ENCODE peak calls at places on chromosomes 2 and 18, in ten cellular contexts. C is T-cell; N is mesendoderm; F is stimulated activated CD4-positive, alpha-beta T cell treated with anti-CD3 and anti-CD28 coated beads, Interleukin-15, amount 100 ng/mL, for 24 hours; M is AG09319; I is MCF 10A; J is naive thymus-derived CD8-positive, alpha-beta T cell; B is IMR-90; L is NCI-H82; S is HCT116. O is an unnamed sample.

GRCh38 chr2:135904590-135904989 is 28.3 kb upstream of the MCM6 start:
- DNase-seq in C (no peak), F (no peak), M (peak), B (peak), L (no peak), N (peak), I (peak), S (no peak), J (no peak), O (no peak)

GRCh38 chr2:172021955-172022354 is 22.2 kb downstream of the METAP1D start:
- DNase-seq in I (peak), S (no peak), F (no peak), M (peak), C (no peak), N (peak), L (peak), J (no peak), B (peak), O (no peak)

GRCh38 chr2:234425923-234426603 is 70.8 kb downstream of the ARL4C start:
- DNase-seq in S (no peak), M (no peak), L (no peak), F (peak), N (no peak), I (no peak), B (no peak), J (peak), C (peak), O (no peak)

GRCh38 chr2:205646680-205647079 is 35.6 kb upstream of the NRP2 start:
- DNase-seq in M (no peak), F (no peak), L (no peak), I (no peak), S (no peak), N (no peak), J (no peak), B (no peak), C (no peak), O (no peak)

GRCh38 chr18:21914739-21915319 is 174.2 kb downstream of the MIB1 start:
- DNase-seq in S (peak), B (peak), F (no peak), C (no peak), N (peak), J (no peak), M (no peak), L (peak), I (peak), O (no peak)

GRCh38 chr2:64018715-64019082 is 529 bp downstream of the VPS54 start:
- DNase-seq in F (peak), L (peak), J (no peak), S (no peak), I (no peak), B (no peak), M (no peak), N (peak), C (peak), O (no peak)

GRCh38 chr18:3748081-3748480 is 298.1 kb downstream of the TGIF1 start:
- DNase-seq in L (no peak), I (no peak), S (no peak), B (no peak), C (no peak), F (no peak), J (no peak), M (no peak), N (no peak), O (no peak)

GRCh38 chr18:77101410-77102245 is 31.0 kb downstream of the MBP start:
- DNase-seq in L (no peak), C (no peak), S (peak), F (peak), B (peak), N (peak), M (no peak), I (peak), J (no peak), O (peak)

GRCh38 chr2:98806266-98806697 is 75.3 kb upstream of the MGAT4A start:
- DNase-seq in S (no peak), C (no peak), M (no peak), J (no peak), B (no peak), L (no peak), F (no peak), N (no peak), I (peak), O (no peak)

GRCh38 chr18:58525517-58525916 is 103.4 kb downstream of the ALPK2 start:
- DNase-seq in S (no peak), F (peak), J (no peak), M (no peak), L (no peak), N (no peak), C (no peak), I (no peak), B (peak), O (no peak)

GRCh38 chr2:60530660-60531276 is 22.7 kb downstream of the BCL11A start:
- DNase-seq in I (peak), J (no peak), F (no peak), L (peak), S (no peak), B (no peak), M (no peak), C (no peak), N (peak), O (no peak)

GRCh38 chr2:183759033-183759432 is 634.8 kb downstream of the NUP35 start:
- DNase-seq in J (no peak), I (no peak), B (no peak), N (no peak), M (no peak), L (no peak), C (no peak), S (no peak), F (no peak), O (no peak)

GRCh38 chr2:209809256-209809655 is 37.6 kb downstream of the UNC80 start:
- DNase-seq in F (no peak), C (no peak), J (no peak), B (no peak), M (no peak), S (no peak), L (no peak), N (no peak), I (no peak), O (no peak)

GRCh38 chr18:73669299-73669698 is 478.3 kb downstream of the FBXO15 start:
- DNase-seq in F (no peak), B (peak), M (peak), C (no peak), N (no peak), S (no peak), J (no peak), I (peak), L (peak), O (no peak)

GRCh38 chr2:82199493-82199852 is 1894.9 kb upstream of the LRRTM1 start:
- DNase-seq in I (no peak), L (no peak), C (no peak), S (no peak), M (no peak), F (no peak), N (peak), J (no peak), B (no peak), O (no peak)

GRCh38 chr2:145422576-145422975 is 902.7 kb upstream of the ZEB2 start:
- DNase-seq in B (no peak), M (no peak), C (no peak), S (no peak), J (no peak), N (no peak), I (no peak), F (no peak), L (no peak), O (no peak)

GRCh38 chr2:100416939-100417744 is at the start of gene CHST10:
- DNase-seq in S (no peak), I (peak), B (peak), J (peak), F (peak), M (no peak), L (peak), C (peak), N (peak), O (no peak)

GRCh38 chr18:12628706-12629702 is 28.9 kb downstream of the SPIRE1 start:
- DNase-seq in J (no peak), B (peak), N (no peak), F (no peak), L (no peak), M (no peak), I (peak), S (no peak), C (no peak), O (no peak)

GRCh38 chr2:120231974-120232635 is 8.9 kb upstream of the TMEM185B start:
- DNase-seq in C (peak), I (no peak), B (peak), J (peak), N (no peak), M (no peak), L (no peak), S (no peak), F (peak), O (no peak)

O was measured in keratinocyte.